ENCODE peak calls at places on chromosomes 3 and 15, in five cellular contexts. One of them, this sample, is unnamed.

GRCh38 chr15:29410342-29410741 is 140.7 kb upstream of the NSMCE3 start:
- DNase-seq in pancreas: no peak
- DNase-seq in breast epithelium: no peak
- DNase-seq in WERI-Rb-1: no peak
- DNase-seq in PC-9: no peak
- DNase-seq in this sample: no peak

GRCh38 chr15:58840048-58840447 is 68.9 kb downstream of the MINDY2 start:
- DNase-seq in pancreas: no peak
- DNase-seq in WERI-Rb-1: no peak
- DNase-seq in breast epithelium: no peak
- DNase-seq in PC-9: no peak
- DNase-seq in this sample: no peak

GRCh38 chr15:38994310-38994709 is 429.7 kb upstream of the RASGRP1 start:
- DNase-seq in breast epithelium: no peak
- DNase-seq in PC-9: no peak
- DNase-seq in WERI-Rb-1: no peak
- DNase-seq in pancreas: no peak
- DNase-seq in this sample: no peak

GRCh38 chr15:92809880-92810361 is 90.2 kb upstream of the CHD2 start:
- DNase-seq in pancreas: peak
- DNase-seq in PC-9: no peak
- DNase-seq in WERI-Rb-1: no peak
- DNase-seq in breast epithelium: peak
- DNase-seq in this sample: no peak

GRCh38 chr3:50600141-50600753 is 11.3 kb downstream of the CISH start:
- DNase-seq in PC-9: no peak
- DNase-seq in pancreas: peak
- DNase-seq in WERI-Rb-1: no peak
- DNase-seq in breast epithelium: no peak
- DNase-seq in this sample: no peak

GRCh38 chr3:175951047-175951694 is 1092.0 kb downstream of the NAALADL2 start:
- DNase-seq in breast epithelium: no peak
- DNase-seq in PC-9: no peak
- DNase-seq in WERI-Rb-1: no peak
- DNase-seq in pancreas: no peak
- DNase-seq in this sample: no peak

GRCh38 chr15:100766225-100767001 is 113.2 kb upstream of the ALDH1A3 start:
- DNase-seq in breast epithelium: no peak
- DNase-seq in pancreas: peak
- DNase-seq in PC-9: no peak
- DNase-seq in WERI-Rb-1: peak
- DNase-seq in this sample: no peak

GRCh38 chr3:129822679-129823078 is 70.8 kb downstream of the TMCC1 start:
- DNase-seq in PC-9: peak
- DNase-seq in pancreas: no peak
- DNase-seq in breast epithelium: no peak
- DNase-seq in WERI-Rb-1: no peak
- DNase-seq in this sample: no peak

GRCh38 chr3:37387462-37387861 is 213.1 kb upstream of the LRRFIP2 start:
- DNase-seq in WERI-Rb-1: no peak
- DNase-seq in PC-9: no peak
- DNase-seq in breast epithelium: no peak
- DNase-seq in pancreas: no peak
- DNase-seq in this sample: no peak

GRCh38 chr15:67048281-67049279 is 16.8 kb upstream of the SMAD3 start:
- DNase-seq in PC-9: peak
- DNase-seq in pancreas: peak
- DNase-seq in WERI-Rb-1: no peak
- DNase-seq in breast epithelium: no peak
- DNase-seq in this sample: no peak
- H3K27ac ChIP-seq in PC-9: peak
- H3K27ac ChIP-seq in pancreas: peak
- H3K27ac ChIP-seq in WERI-Rb-1: no peak
- H3K27ac ChIP-seq in breast epithelium: peak
- H3K27ac ChIP-seq in this sample: peak

DNA sequence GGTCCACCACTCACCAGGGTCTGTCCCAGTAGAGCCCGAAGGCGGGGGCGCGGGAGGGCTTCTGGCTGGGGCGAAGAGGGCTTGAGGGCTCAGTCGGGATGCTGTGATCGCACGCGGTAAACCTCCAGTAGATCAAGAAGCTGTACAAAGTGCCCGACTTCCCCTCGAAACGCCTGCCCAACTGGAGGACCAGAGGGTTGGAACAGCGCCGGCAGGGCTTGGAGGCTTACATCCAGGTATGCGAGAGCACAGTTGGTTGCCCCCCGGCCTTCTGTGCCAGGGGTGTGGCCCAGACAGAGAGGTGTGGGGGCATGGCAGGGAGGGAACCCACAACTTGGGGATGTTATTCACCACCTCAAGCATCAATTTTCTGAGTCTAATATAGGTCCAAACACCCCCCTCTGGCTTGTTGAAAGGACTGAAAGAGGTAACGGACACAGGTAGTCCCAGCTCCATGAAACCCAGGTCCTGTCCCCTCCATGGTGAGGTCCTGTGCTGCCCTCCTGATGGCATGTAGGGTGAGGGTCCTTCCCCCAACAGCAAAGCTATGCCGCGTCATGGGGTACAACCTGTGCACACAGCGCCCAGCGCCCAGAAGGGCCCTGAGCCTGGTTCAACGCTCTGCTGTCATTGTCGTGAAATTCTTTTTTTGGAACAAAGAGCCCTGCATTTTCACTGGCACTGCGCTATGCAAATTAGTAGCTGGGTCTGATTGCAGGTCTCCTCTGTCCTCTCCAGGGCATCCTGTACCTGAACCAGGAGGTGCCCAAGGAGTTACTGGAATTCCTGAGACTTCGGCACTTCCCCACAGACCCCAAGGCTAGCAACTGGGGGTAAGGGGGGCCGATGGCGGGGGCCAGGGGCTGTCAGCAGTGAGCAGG is 1.2 kb downstream of the SNX22 start:
- DNase-seq in breast epithelium: no peak
- DNase-seq in PC-9: no peak
- DNase-seq in pancreas: no peak
- DNase-seq in WERI-Rb-1: no peak
- DNase-seq in this sample: no peak
- H3K4me3 ChIP-seq in breast epithelium: peak
- H3K4me3 ChIP-seq in PC-9: no peak
- H3K4me3 ChIP-seq in pancreas: peak
- H3K4me3 ChIP-seq in WERI-Rb-1: peak
- H3K4me3 ChIP-seq in this sample: peak

GRCh38 chr3:95341314-95341713 is 1278.5 kb downstream of the NSUN3 start:
- DNase-seq in pancreas: no peak
- DNase-seq in breast epithelium: no peak
- DNase-seq in PC-9: no peak
- DNase-seq in WERI-Rb-1: no peak
- DNase-seq in this sample: no peak
- H3K27ac ChIP-seq in pancreas: no peak
- H3K27ac ChIP-seq in breast epithelium: no peak
- H3K27ac ChIP-seq in PC-9: no peak
- H3K27ac ChIP-seq in WERI-Rb-1: no peak
- H3K27ac ChIP-seq in this sample: no peak

GRCh38 chr3:77038468-77038927 is 1.4 kb upstream of the ROBO2 start:
- DNase-seq in pancreas: peak
- DNase-seq in PC-9: no peak
- DNase-seq in WERI-Rb-1: peak
- DNase-seq in breast epithelium: peak
- DNase-seq in this sample: peak
- H3K4me3 ChIP-seq in pancreas: no peak
- H3K4me3 ChIP-seq in PC-9: no peak
- H3K4me3 ChIP-seq in WERI-Rb-1: peak
- H3K4me3 ChIP-seq in breast epithelium: peak
- H3K4me3 ChIP-seq in this sample: peak

DNA sequence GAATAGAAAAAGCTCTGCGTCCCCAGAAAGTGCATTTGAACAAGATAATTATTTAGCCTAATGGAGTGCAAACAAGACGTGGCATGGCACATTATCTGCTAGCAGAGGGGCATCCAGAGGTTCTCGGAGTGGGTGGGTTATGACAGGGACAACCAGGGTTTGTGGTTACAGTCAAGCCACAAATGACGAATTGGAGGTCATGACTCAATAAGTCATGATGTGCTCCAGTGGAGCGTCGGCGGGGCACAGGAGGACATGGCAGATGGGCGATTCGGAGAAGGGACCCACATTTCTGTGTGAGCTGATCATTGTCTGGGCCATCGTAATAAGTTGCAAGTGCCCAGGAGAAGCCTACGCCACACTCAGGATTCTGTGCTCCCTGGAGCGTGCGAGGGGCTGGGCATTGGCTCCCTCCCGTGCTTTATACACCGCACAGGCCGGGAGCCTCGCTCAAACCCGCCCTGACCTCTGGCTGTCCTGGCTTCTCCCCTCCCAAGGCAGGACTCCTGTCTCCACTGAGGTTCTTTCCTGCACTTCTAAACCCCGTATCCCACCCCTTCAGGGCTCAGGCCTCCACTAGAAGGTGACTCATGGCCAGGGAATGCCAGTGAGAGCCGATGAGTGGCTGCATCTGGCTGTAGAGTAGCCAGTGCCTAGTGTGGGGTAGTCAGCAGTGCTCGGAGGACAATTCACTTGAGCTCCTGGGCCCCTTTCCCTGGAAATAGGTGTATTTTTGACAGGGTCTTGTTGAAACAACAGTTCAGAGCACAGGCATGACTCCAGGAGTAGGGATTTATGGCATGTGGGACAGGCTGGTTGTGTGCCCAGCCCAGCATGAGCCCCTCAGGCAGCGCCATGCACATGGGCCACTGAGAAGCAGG is 67.4 kb downstream of the GRIP2 start:
- DNase-seq in WERI-Rb-1: no peak
- DNase-seq in breast epithelium: no peak
- DNase-seq in pancreas: no peak
- DNase-seq in PC-9: peak
- DNase-seq in this sample: no peak
- H3K27ac ChIP-seq in WERI-Rb-1: no peak
- H3K27ac ChIP-seq in breast epithelium: no peak
- H3K27ac ChIP-seq in pancreas: no peak
- H3K27ac ChIP-seq in PC-9: no peak
- H3K27ac ChIP-seq in this sample: peak

GRCh38 chr3:106097817-106098410 is 229.1 kb upstream of the CBLB start:
- DNase-seq in PC-9: no peak
- DNase-seq in WERI-Rb-1: no peak
- DNase-seq in breast epithelium: no peak
- DNase-seq in pancreas: no peak
- DNase-seq in this sample: no peak
- H3K4me3 ChIP-seq in PC-9: no peak
- H3K4me3 ChIP-seq in WERI-Rb-1: no peak
- H3K4me3 ChIP-seq in breast epithelium: no peak
- H3K4me3 ChIP-seq in pancreas: no peak
- H3K4me3 ChIP-seq in this sample: no peak

DNA sequence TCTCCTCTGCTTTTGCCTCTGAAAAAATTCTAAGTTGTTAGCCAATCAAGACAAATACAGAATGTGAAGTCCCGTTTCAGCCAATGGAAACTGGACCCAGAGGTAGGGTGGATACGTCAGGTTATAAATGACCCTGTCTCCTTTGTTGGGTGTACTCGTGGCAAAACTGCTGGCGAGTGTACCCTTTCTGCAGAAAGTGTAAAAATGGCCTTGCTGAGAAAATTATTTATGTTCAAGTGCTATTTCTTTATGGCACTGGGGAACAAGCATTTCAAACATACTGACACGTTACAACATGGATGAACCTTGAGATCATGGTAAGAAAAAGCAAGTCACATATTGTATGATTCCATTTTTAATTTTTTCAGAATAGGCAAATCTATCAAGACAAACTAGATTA is 2.9 kb upstream of the TATDN2 start:
- DNase-seq in PC-9: no peak
- DNase-seq in pancreas: no peak
- DNase-seq in WERI-Rb-1: no peak
- DNase-seq in breast epithelium: no peak
- DNase-seq in this sample: no peak
- H3K27ac ChIP-seq in PC-9: no peak
- H3K27ac ChIP-seq in pancreas: no peak
- H3K27ac ChIP-seq in WERI-Rb-1: no peak
- H3K27ac ChIP-seq in breast epithelium: no peak
- H3K27ac ChIP-seq in this sample: peak

This sample was measured in left lung.